ENCODE peak calls at places on chromosomes 6 and 20, in four cellular contexts. X is endothelial cell, D is PC-9, F is tibial artery. J is an unnamed sample.

GRCh38 chr20:44489931-44490330 is 14.3 kb downstream of the TTPAL start:
- DNase-seq in X (no peak), D (no peak), F (no peak), J (no peak)

GRCh38 chr6:107386340-107386739 is 73.0 kb downstream of the PDSS2 start:
- DNase-seq in D (peak; percentile 40), X (no peak), F (no peak), J (no peak)

GRCh38 chr6:27206806-27207205 is 40.7 kb upstream of the PRSS16 start:
- DNase-seq in F (no peak), X (no peak), D (no peak), J (no peak)

GRCh38 chr20:44696315-44696714 is 18.9 kb upstream of the CCN5 start:
- DNase-seq in X (no peak), F (no peak), D (no peak), J (no peak)

GRCh38 chr20:47043076-47043475 is 148.4 kb downstream of the EYA2 start:
- DNase-seq in F (no peak), D (no peak), X (no peak), J (no peak)

GRCh38 chr6:162244031-162244430 is 483.5 kb downstream of the PRKN start:
- DNase-seq in D (no peak), F (no peak), X (no peak), J (no peak)

GRCh38 chr6:35359744-35360348 is 17.5 kb downstream of the PPARD start:
- DNase-seq in D (peak; percentile 92), F (no peak), X (no peak), J (no peak)

GRCh38 chr20:48807586-48808381 is 20.0 kb downstream of the PREX1 start:
- DNase-seq in F (peak; percentile 47), D (no peak), X (no peak), J (no peak)

GRCh38 chr6:125906158-125906998 is 50.2 kb upstream of the HINT3 start:
- DNase-seq in X (peak; percentile 69), F (no peak), D (no peak), J (peak; percentile 26)

GRCh38 chr6:84095156-84095555 is 61.6 kb downstream of the MRAP2 start:
- DNase-seq in F (no peak), D (no peak), X (no peak), J (no peak)

GRCh38 chr6:23027281-23027680 is 457.9 kb downstream of the HDGFL1 start:
- DNase-seq in X (no peak), D (no peak), F (no peak), J (no peak)

GRCh38 chr6:97850458-97851218 is 567.6 kb upstream of the MMS22L start:
- DNase-seq in X (no peak), D (no peak), F (no peak), J (no peak)

GRCh38 chr6:4345543-4345942 is 210.2 kb upstream of the ECI2 start:
- DNase-seq in X (no peak), F (no peak), D (no peak), J (no peak)

GRCh38 chr20:3783068-3783489 is 1.8 kb upstream of the SPEF1 start:
- DNase-seq in X (no peak), D (no peak), F (no peak), J (no peak)

GRCh38 chr20:3778976-3779375 is 2.3 kb downstream of the SPEF1 start:
- DNase-seq in F (no peak), X (no peak), D (no peak), J (no peak)

GRCh38 chr20:3783516-3784225 is 2.4 kb upstream of the SPEF1 start:
- DNase-seq in F (no peak), D (no peak), X (no peak), J (no peak)

GRCh38 chr20:3782597-3782996 is 1.3 kb upstream of the SPEF1 start:
- DNase-seq in D (no peak), X (no peak), F (no peak), J (no peak)

DNA sequence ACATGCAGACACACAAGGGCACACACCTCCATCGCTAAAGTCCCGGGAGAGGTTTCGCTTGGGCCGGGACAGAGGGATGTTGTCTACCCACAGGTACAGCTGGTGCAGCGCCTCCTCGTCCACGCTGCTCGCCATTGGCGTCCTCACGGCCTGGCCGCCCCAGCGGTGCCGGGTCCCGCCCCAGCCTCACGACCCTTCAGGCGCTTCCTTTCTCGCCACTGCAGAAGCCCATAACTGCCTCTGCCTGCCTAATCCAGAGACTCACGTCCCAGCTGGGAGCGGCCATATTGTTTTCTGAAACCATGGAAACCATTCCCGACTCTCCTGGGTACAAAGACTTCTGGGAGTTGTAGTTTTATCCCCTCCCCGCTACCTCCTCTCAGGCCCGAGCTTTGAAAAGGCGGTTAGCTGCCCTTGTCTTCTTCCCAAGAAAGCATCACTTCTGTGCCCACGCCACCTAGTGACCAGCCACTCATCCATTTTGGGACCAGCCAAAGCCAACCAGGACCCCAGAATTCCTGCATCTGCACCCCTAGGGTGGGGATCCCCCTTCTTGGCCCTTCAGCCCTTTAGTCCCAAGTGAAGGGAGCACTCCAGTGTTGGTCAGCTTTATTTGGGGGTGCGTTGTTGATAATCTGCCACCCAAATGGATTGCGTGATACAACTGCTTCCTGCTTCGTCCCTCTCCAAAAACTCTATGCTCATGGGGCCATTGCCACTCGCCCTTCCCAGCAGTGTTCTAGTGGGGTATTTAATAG is at the start of gene SPEF1:
- DNase-seq in X (peak; percentile 73), F (peak; percentile 83), D (peak; percentile 94), J (peak; percentile 84)
- TF ChIP-seq CTCF in X (no peak), F (peak; percentile 58), D (peak; percentile 75), J (no peak)

GRCh38 chr6:38184041-38184779 is 364.7 kb downstream of the ZFAND3 start:
- DNase-seq in F (no peak), D (no peak), X (no peak), J (no peak)

GRCh38 chr6:38185752-38186151 is 366.2 kb downstream of the ZFAND3 start:
- DNase-seq in D (no peak), F (no peak), X (no peak), J (no peak)

GRCh38 chr6:38182426-38182825 is 362.9 kb downstream of the ZFAND3 start:
- DNase-seq in F (no peak), D (no peak), X (no peak), J (no peak)

GRCh38 chr6:38185244-38185643 is 365.7 kb downstream of the ZFAND3 start:
- DNase-seq in X (no peak), D (no peak), F (no peak), J (no peak)

GRCh38 chr6:38184780-38185080 is 365.2 kb downstream of the ZFAND3 start:
- DNase-seq in F (no peak), X (no peak), D (no peak), J (no peak)
- TF ChIP-seq CTCF in F (no peak), X (no peak), D (no peak), J (no peak)

GRCh38 chr6:72322778-72323177 is 299.1 kb upstream of the KCNQ5 start:
- DNase-seq in F (no peak), D (no peak), X (no peak), J (no peak)
- TF ChIP-seq CTCF in F (no peak), D (no peak), X (no peak), J (no peak)

GRCh38 chr20:35226126-35226774 is at the start of gene MMP24:
- DNase-seq in F (no peak), X (peak; percentile 18), D (no peak), J (no peak)
- TF ChIP-seq CTCF in F (no peak), X (no peak), D (no peak), J (no peak)

GRCh38 chr6:157323924-157324276 is 581 bp upstream of the TMEM242 start:
- DNase-seq in X (peak; percentile 73), F (peak; percentile 77), D (peak; percentile 72), J (peak; percentile 50)

GRCh38 chr6:157323114-157323923 is at the start of gene TMEM242:
- DNase-seq in D (peak; percentile 81), F (peak; percentile 91), X (peak; percentile 91), J (peak; percentile 88)

GRCh38 chr6:157326979-157327378 is 3.7 kb upstream of the TMEM242 start:
- DNase-seq in F (no peak), X (no peak), D (no peak), J (no peak)

GRCh38 chr6:157325069-157325805 is 1.9 kb upstream of the TMEM242 start:
- DNase-seq in D (no peak), F (no peak), X (no peak), J (no peak)

GRCh38 chr6:157322792-157323113 is 566 bp downstream of the TMEM242 start:
- DNase-seq in F (no peak), X (no peak), D (no peak), J (no peak)
- TF ChIP-seq CTCF in F (no peak), X (no peak), D (no peak), J (no peak)

GRCh38 chr20:6265204-6265904 is 142.5 kb upstream of the FERMT1 start:
- DNase-seq in X (no peak), D (no peak), F (no peak), J (no peak)
- TF ChIP-seq CTCF in X (no peak), D (peak; percentile 60), F (peak; percentile 44), J (peak; percentile 26)

GRCh38 chr6:166274739-166275370 is 33.3 kb downstream of the PRR18 start:
- DNase-seq in D (no peak), F (no peak), X (no peak), J (no peak)
- TF ChIP-seq CTCF in D (no peak), F (no peak), X (no peak), J (no peak)

DNA sequence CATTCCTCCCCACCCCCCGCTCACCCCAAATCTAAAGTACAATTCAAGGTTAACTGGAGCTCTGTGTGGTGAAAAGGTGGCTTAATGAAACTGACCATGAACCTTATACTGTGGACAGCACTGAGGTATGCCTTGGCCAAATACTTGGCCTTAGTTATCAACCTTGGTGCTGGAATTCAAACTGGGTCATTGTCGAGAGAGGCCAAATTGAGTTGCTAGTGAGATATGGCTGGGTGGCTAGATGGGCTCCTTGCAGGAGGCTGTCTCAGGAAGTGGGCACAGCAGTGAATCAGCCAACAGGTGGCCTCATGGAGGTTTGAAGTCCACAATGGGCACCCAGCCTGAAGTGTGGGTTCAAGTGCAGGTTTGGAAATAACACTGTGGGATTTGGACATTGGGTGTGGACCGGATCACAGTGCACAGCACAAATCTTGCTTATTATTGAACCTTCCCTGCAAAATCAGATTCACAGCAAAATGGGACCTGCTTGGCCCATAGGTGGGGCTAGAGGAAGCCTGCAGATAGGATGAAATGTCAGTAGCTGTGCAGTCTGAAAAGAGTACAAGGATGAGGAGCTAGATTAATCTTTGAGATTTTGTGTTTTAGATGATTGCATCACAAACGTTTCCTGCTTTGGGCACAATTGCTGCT is 5.6 kb upstream of the BTBD3 start:
- DNase-seq in D (no peak), F (no peak), X (peak; percentile 8), J (no peak)
- TF ChIP-seq CTCF in D (peak; percentile 42), F (no peak), X (peak; percentile 41), J (peak; percentile 23)

GRCh38 chr6:63760199-63760598 is 124.6 kb downstream of the PHF3 start:
- DNase-seq in F (no peak), X (no peak), D (no peak), J (no peak)

GRCh38 chr6:63764318-63764916 is 128.8 kb downstream of the PHF3 start:
- DNase-seq in X (no peak), F (no peak), D (no peak), J (no peak)

GRCh38 chr6:63757826-63758225 is 122.2 kb downstream of the PHF3 start:
- DNase-seq in F (no peak), X (no peak), D (no peak), J (no peak)

GRCh38 chr6:63759605-63760004 is 124.0 kb downstream of the PHF3 start:
- DNase-seq in D (no peak), F (no peak), X (no peak), J (no peak)
- TF ChIP-seq CTCF in D (no peak), F (no peak), X (no peak), J (no peak)

J was measured in tibial nerve.